ENCODE peak calls at places on chromosomes 4 and X, in seven cellular contexts. One of them, this sample, is unnamed. For H3K36me3, the result is how much of the 10 kb centered on the place peaks cover.

GRCh38 chr4:6023766-6024165 is 5.5 kb upstream of the C4orf50 start:
- DNase-seq in aorta: no peak
- DNase-seq in GM23248: no peak
- DNase-seq in left lung: no peak
- DNase-seq in pancreas: no peak
- DNase-seq in tibial artery: no peak
- DNase-seq in kidney: no peak
- DNase-seq in this sample: no peak

GRCh38 chr4:72286185-72286584 is 254.4 kb downstream of the NPFFR2 start:
- DNase-seq in aorta: no peak
- DNase-seq in pancreas: no peak
- DNase-seq in tibial artery: no peak
- DNase-seq in left lung: no peak
- DNase-seq in GM23248: peak
- DNase-seq in kidney: no peak
- DNase-seq in this sample: no peak

GRCh38 chr4:118981171-118981838 is 92.7 kb downstream of the SYNPO2 start:
- DNase-seq in tibial artery: no peak
- DNase-seq in aorta: no peak
- DNase-seq in pancreas: no peak
- DNase-seq in GM23248: peak
- DNase-seq in left lung: no peak
- DNase-seq in kidney: no peak
- DNase-seq in this sample: no peak

GRCh38 chrX:39361736-39362135 is 560.5 kb downstream of the MID1IP1 start:
- DNase-seq in left lung: no peak
- DNase-seq in GM23248: peak
- DNase-seq in pancreas: no peak
- DNase-seq in kidney: no peak
- DNase-seq in aorta: no peak
- DNase-seq in tibial artery: no peak
- DNase-seq in this sample: no peak

GRCh38 chr4:98620087-98620784 is 38.2 kb downstream of the TSPAN5 start:
- DNase-seq in left lung: no peak
- DNase-seq in aorta: no peak
- DNase-seq in tibial artery: no peak
- DNase-seq in GM23248: no peak
- DNase-seq in pancreas: no peak
- DNase-seq in kidney: no peak
- DNase-seq in this sample: no peak

GRCh38 chr4:53601251-53601764 is 10.0 kb upstream of the LNX1 start:
- DNase-seq in left lung: no peak
- DNase-seq in aorta: no peak
- DNase-seq in GM23248: peak
- DNase-seq in pancreas: peak
- DNase-seq in tibial artery: no peak
- DNase-seq in kidney: peak
- DNase-seq in this sample: no peak

GRCh38 chr4:74283614-74284013 is 24.7 kb upstream of the EPGN start:
- DNase-seq in tibial artery: no peak
- DNase-seq in aorta: no peak
- DNase-seq in GM23248: peak
- DNase-seq in kidney: no peak
- DNase-seq in pancreas: no peak
- DNase-seq in left lung: no peak
- DNase-seq in this sample: no peak

GRCh38 chrX:149630681-149631292 is 805 bp downstream of the TMEM185A start:
- DNase-seq in left lung: no peak
- DNase-seq in tibial artery: no peak
- DNase-seq in aorta: no peak
- DNase-seq in GM23248: peak
- DNase-seq in pancreas: no peak
- DNase-seq in kidney: no peak
- DNase-seq in this sample: no peak

GRCh38 chrX:108285361-108285760 is 152.9 kb downstream of the COL4A6 start:
- DNase-seq in kidney: no peak
- DNase-seq in pancreas: no peak
- DNase-seq in left lung: no peak
- DNase-seq in GM23248: no peak
- DNase-seq in tibial artery: no peak
- DNase-seq in aorta: no peak
- DNase-seq in this sample: no peak

DNA sequence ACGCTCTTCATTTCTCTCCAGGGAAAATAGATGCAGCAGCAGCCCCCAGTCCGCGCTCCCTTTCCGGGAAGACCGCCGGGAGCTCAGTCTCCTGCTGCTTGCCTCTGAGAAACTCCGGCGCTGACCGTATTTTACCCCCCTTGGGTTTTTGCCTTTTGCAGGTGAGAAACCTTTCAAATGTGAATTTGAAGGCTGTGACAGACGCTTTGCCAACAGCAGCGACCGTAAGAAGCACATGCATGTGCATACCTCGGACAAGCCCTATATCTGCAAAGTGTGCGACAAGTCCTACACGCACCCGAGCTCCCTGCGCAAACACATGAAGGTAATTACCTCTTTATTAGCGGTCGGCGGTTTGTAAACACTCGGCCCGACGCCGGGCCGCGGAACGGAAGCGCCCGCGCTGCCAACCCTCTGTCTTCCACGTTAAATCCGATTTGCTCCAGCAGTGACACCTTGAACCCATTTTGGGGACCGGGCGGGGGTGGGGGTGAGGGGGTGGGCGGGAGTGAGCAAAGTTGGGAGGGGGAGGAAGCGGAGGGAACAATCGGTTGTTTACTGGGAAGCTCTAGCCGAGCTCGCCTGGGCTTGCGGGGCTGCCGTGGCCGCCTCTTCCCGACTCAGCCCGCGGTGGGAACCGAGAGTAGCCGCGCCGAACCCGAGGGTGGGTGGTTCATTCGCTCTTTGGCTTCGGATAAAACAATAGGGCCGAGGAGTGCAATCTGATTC is 3.0 kb downstream of the ZIC3 start:
- DNase-seq in kidney: no peak
- DNase-seq in GM23248: peak
- DNase-seq in tibial artery: no peak
- DNase-seq in pancreas: no peak
- DNase-seq in left lung: no peak
- DNase-seq in aorta: no peak
- DNase-seq in this sample: no peak
- H3K4me3 ChIP-seq in kidney: no peak
- H3K4me3 ChIP-seq in GM23248: no peak
- H3K4me3 ChIP-seq in tibial artery: no peak
- H3K4me3 ChIP-seq in pancreas: no peak
- H3K4me3 ChIP-seq in left lung: no peak
- H3K4me3 ChIP-seq in aorta: no peak
- H3K4me3 ChIP-seq in this sample: no peak

GRCh38 chrX:97159916-97160800 is 276.4 kb downstream of the RPA4 start:
- DNase-seq in GM23248: no peak
- DNase-seq in pancreas: no peak
- DNase-seq in left lung: no peak
- DNase-seq in kidney: no peak
- DNase-seq in aorta: no peak
- DNase-seq in tibial artery: no peak
- DNase-seq in this sample: no peak
- H3K36me3 ChIP-seq in GM23248: under half
- H3K36me3 ChIP-seq in pancreas: under half
- H3K36me3 ChIP-seq in left lung: under half
- H3K36me3 ChIP-seq in kidney: under half
- H3K36me3 ChIP-seq in aorta: under half
- H3K36me3 ChIP-seq in tibial artery: under half
- H3K36me3 ChIP-seq in this sample: under half

GRCh38 chr4:87545052-87545451 is 15.9 kb upstream of the SPARCL1 start:
- DNase-seq in pancreas: no peak
- DNase-seq in tibial artery: no peak
- DNase-seq in aorta: no peak
- DNase-seq in left lung: no peak
- DNase-seq in kidney: no peak
- DNase-seq in GM23248: no peak
- DNase-seq in this sample: no peak

GRCh38 chr4:87551361-87551760 is 22.2 kb upstream of the SPARCL1 start:
- DNase-seq in kidney: no peak
- DNase-seq in tibial artery: no peak
- DNase-seq in left lung: no peak
- DNase-seq in GM23248: no peak
- DNase-seq in aorta: no peak
- DNase-seq in pancreas: no peak
- DNase-seq in this sample: no peak

GRCh38 chr4:87543835-87544461 is 14.8 kb upstream of the SPARCL1 start:
- DNase-seq in GM23248: peak
- DNase-seq in aorta: no peak
- DNase-seq in pancreas: no peak
- DNase-seq in tibial artery: no peak
- DNase-seq in left lung: no peak
- DNase-seq in kidney: no peak
- DNase-seq in this sample: peak

GRCh38 chr4:87542734-87543312 is 13.6 kb upstream of the SPARCL1 start:
- DNase-seq in pancreas: no peak
- DNase-seq in kidney: no peak
- DNase-seq in left lung: no peak
- DNase-seq in GM23248: no peak
- DNase-seq in tibial artery: no peak
- DNase-seq in aorta: no peak
- DNase-seq in this sample: no peak

DNA sequence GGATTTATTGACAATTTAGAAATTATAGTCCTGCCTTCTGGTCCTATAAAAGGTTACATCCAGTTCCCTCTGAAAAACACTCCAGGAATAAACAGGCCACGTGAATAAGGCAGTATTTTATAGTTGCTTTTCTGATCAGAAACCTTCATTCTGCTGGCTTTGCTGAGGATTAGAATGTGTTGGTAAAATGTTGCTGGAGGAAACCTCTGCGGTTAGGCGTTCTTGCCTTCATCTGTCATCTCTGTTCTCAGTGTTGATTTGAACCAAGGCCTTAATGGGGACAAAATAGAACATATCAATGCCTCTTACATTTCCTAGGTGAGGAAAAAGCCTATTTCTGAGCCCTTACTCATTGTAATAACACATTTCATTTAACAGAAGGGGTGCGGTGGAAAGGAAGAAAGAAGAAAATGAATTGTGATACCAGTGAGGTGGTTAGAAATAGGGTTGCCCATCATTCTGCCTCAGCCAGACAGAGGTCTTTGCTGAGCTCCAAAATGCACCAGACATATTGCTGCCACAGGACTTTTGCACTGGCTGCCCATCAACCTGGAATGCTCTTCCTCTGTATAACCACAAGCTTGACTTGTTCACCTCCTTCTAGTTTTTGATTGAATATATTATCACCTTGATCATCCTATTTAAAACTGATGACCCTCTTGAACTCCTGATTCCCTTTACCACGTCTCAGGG is 18.0 kb upstream of the SPARCL1 start:
- DNase-seq in tibial artery: no peak
- DNase-seq in left lung: no peak
- DNase-seq in GM23248: no peak
- DNase-seq in aorta: no peak
- DNase-seq in pancreas: no peak
- DNase-seq in kidney: no peak
- DNase-seq in this sample: no peak
- H3K4me3 ChIP-seq in tibial artery: no peak
- H3K4me3 ChIP-seq in left lung: no peak
- H3K4me3 ChIP-seq in GM23248: no peak
- H3K4me3 ChIP-seq in aorta: no peak
- H3K4me3 ChIP-seq in pancreas: no peak
- H3K4me3 ChIP-seq in kidney: no peak
- H3K4me3 ChIP-seq in this sample: no peak

GRCh38 chr4:128940966-128941365 is 131.5 kb downstream of the JADE1 start:
- DNase-seq in GM23248: no peak
- DNase-seq in pancreas: no peak
- DNase-seq in kidney: no peak
- DNase-seq in left lung: no peak
- DNase-seq in tibial artery: no peak
- DNase-seq in aorta: no peak
- DNase-seq in this sample: no peak
- H3K36me3 ChIP-seq in GM23248: under half
- H3K36me3 ChIP-seq in pancreas: under half
- H3K36me3 ChIP-seq in kidney: under half
- H3K36me3 ChIP-seq in left lung: under half
- H3K36me3 ChIP-seq in tibial artery: under half
- H3K36me3 ChIP-seq in aorta: under half
- H3K36me3 ChIP-seq in this sample: half or more

This sample was measured in heart right ventricle.